ENCODE peak calls at places on chromosomes 7 and 10, in nine cellular contexts. U is Panc1, W is endothelial cell of umbilical vein, D is pancreas, E is HCT116, H is prostate gland, J is neural progenitor cell, M is dorsolateral prefrontal cortex, Z is brain microvascular endothelial cell. C is an unnamed sample. For H3K27me3, the result is how much of the 10 kb centered on the place peaks cover.

GRCh38 chr10:93074137-93074596 is 474 bp downstream of the CYP26A1 start:
- DNase-seq in U (no peak), W (no peak), D (no peak), E (no peak), H (peak), J (peak), M (no peak), Z (no peak), C (no peak)

GRCh38 chr10:32379314-32379949 is 32.5 kb upstream of the EPC1 start:
- DNase-seq in U (no peak), W (peak), D (no peak), E (peak), H (peak), J (peak), M (no peak), Z (peak), C (no peak)

GRCh38 chr7:155207335-155208002 is 90.2 kb upstream of the INSIG1 start:
- DNase-seq in U (no peak), W (no peak), D (no peak), E (no peak), H (no peak), J (no peak), M (no peak), Z (no peak), C (no peak)

GRCh38 chr7:28865494-28866257 is 92.5 kb downstream of the TRIL start:
- DNase-seq in U (no peak), W (no peak), D (no peak), E (no peak), H (no peak), J (no peak), M (no peak), Z (peak), C (no peak)

GRCh38 chr10:85741626-85742300 is 624.8 kb downstream of the GRID1 start:
- DNase-seq in U (peak), W (no peak), D (no peak), E (no peak), H (no peak), J (no peak), M (no peak), Z (no peak), C (no peak)

GRCh38 chr10:28841625-28842024 is 164.3 kb downstream of the BAMBI start:
- DNase-seq in U (no peak), W (no peak), D (no peak), E (no peak), H (no peak), J (no peak), M (no peak), Z (peak), C (no peak)

GRCh38 chr10:24382596-24382978 is 173.6 kb downstream of the KIAA1217 start:
- DNase-seq in U (no peak), W (no peak), D (no peak), E (no peak), H (no peak), J (no peak), M (no peak), Z (peak), C (no peak)

GRCh38 chr7:39744620-39745019 is 121.2 kb downstream of the RALA start:
- DNase-seq in U (no peak), W (no peak), D (no peak), E (no peak), H (no peak), J (no peak), M (no peak), Z (no peak), C (no peak)

GRCh38 chr7:104196161-104196560 is 11.7 kb downstream of the ORC5 start:
- DNase-seq in U (no peak), W (peak), D (no peak), E (no peak), H (no peak), J (no peak), M (no peak), Z (no peak), C (no peak)

GRCh38 chr10:86262671-86263165 is 103.9 kb downstream of the GRID1 start:
- DNase-seq in U (no peak), W (no peak), D (no peak), E (no peak), H (no peak), J (peak), M (peak), Z (no peak), C (no peak)

GRCh38 chr7:2734761-2735571 is 47.0 kb downstream of the AMZ1 start:
- DNase-seq in U (no peak), W (peak), D (peak), E (no peak), H (no peak), J (no peak), M (peak), Z (no peak), C (no peak)

GRCh38 chr7:133233142-133233541 is 19.7 kb upstream of the EXOC4 start:
- DNase-seq in U (no peak), W (no peak), D (no peak), E (no peak), H (no peak), J (peak), M (no peak), Z (no peak), C (no peak)

GRCh38 chr7:99563650-99564049 is 5.2 kb downstream of the ZNF655 start:
- DNase-seq in U (no peak), W (no peak), D (no peak), E (no peak), H (no peak), J (no peak), M (no peak), Z (peak), C (peak)

GRCh38 chr7:95777266-95777665 is 4.9 kb downstream of the DYNC1I1 start:
- DNase-seq in U (no peak), W (no peak), D (no peak), E (no peak), H (no peak), J (no peak), M (no peak), Z (no peak), C (no peak)

GRCh38 chr7:106504620-106505019 is 156.3 kb downstream of the CCDC71L start:
- DNase-seq in U (no peak), W (no peak), D (no peak), E (no peak), H (no peak), J (no peak), M (no peak), Z (peak), C (no peak)

GRCh38 chr10:73247509-73248258 is 629 bp upstream of the DNAJC9 start:
- DNase-seq in U (no peak), W (no peak), D (no peak), E (no peak), H (no peak), J (no peak), M (no peak), Z (no peak), C (peak)

GRCh38 chr10:81498152-81498551 is 376.8 kb upstream of the NRG3 start:
- DNase-seq in U (no peak), W (no peak), D (no peak), E (no peak), H (no peak), J (no peak), M (no peak), Z (no peak), C (no peak)

GRCh38 chr7:105141068-105141467 is 127.1 kb downstream of the KMT2E start:
- DNase-seq in U (no peak), W (peak), D (no peak), E (peak), H (no peak), J (peak), M (no peak), Z (peak), C (peak)

GRCh38 chr7:31373337-31374289 is 33.1 kb upstream of the NEUROD6 start:
- DNase-seq in U (peak), W (peak), D (peak), E (peak), H (peak), J (peak), M (no peak), Z (peak), C (no peak)

GRCh38 chr10:60290558-60290957 is 99.1 kb downstream of the ANK3 start:
- DNase-seq in U (no peak), W (no peak), D (no peak), E (no peak), H (no peak), J (peak), M (no peak), Z (no peak), C (no peak)

GRCh38 chr10:124650820-124651401 is 93.3 kb downstream of the FAM53B start:
- DNase-seq in U (no peak), W (no peak), D (no peak), E (no peak), H (no peak), J (no peak), M (no peak), Z (no peak), C (no peak)

GRCh38 chr7:101754432-101755159 is 62.8 kb upstream of the CUX1 start:
- DNase-seq in U (no peak), W (peak), D (no peak), E (no peak), H (no peak), J (no peak), M (no peak), Z (peak), C (no peak)

GRCh38 chr7:143395187-143396149 is 13.2 kb downstream of the EPHA1 start:
- DNase-seq in U (no peak), W (peak), D (peak), E (no peak), H (no peak), J (no peak), M (peak), Z (no peak), C (no peak)

GRCh38 chr7:45884136-45884535 is 4.2 kb upstream of the IGFBP1 start:
- DNase-seq in U (no peak), W (no peak), D (no peak), E (no peak), H (no peak), J (no peak), M (no peak), Z (no peak), C (no peak)

GRCh38 chr10:77513783-77514331 is 123.8 kb downstream of the KCNMA1 start:
- DNase-seq in U (peak), W (no peak), D (peak), E (peak), H (peak), J (peak), M (no peak), Z (peak), C (peak)

GRCh38 chr7:6244021-6244420 is 28.4 kb downstream of the CYTH3 start:
- DNase-seq in U (no peak), W (no peak), D (no peak), E (no peak), H (no peak), J (no peak), M (no peak), Z (no peak), C (no peak)

GRCh38 chr7:1149351-1149794 is 10.6 kb downstream of the ZFAND2A start:
- DNase-seq in U (no peak), W (no peak), D (no peak), E (no peak), H (no peak), J (no peak), M (no peak), Z (no peak), C (no peak)

GRCh38 chr10:17056781-17057191 is 72.8 kb downstream of the CUBN start:
- DNase-seq in U (no peak), W (peak), D (no peak), E (no peak), H (no peak), J (no peak), M (no peak), Z (no peak), C (no peak)

GRCh38 chr10:71090330-71090729 is 122.0 kb upstream of the UNC5B start:
- DNase-seq in U (no peak), W (no peak), D (no peak), E (no peak), H (peak), J (no peak), M (no peak), Z (no peak), C (no peak)

GRCh38 chr7:130921391-130922180 is 187.6 kb upstream of the KLF14 start:
- DNase-seq in U (no peak), W (peak), D (peak), E (no peak), H (peak), J (peak), M (peak), Z (peak), C (peak)

GRCh38 chr10:70729763-70730357 is 55.3 kb downstream of the TBATA start:
- DNase-seq in U (no peak), W (no peak), D (no peak), E (no peak), H (no peak), J (no peak), M (peak), Z (no peak), C (no peak)

GRCh38 chr7:6451224-6451705 is 3.5 kb upstream of the DAGLB start:
- DNase-seq in U (no peak), W (no peak), D (no peak), E (no peak), H (no peak), J (no peak), M (no peak), Z (no peak), C (no peak)

GRCh38 chr7:30888783-30889182 is 22.9 kb upstream of the AQP1 start:
- DNase-seq in U (no peak), W (peak), D (no peak), E (no peak), H (no peak), J (no peak), M (no peak), Z (peak), C (peak)

GRCh38 chr7:101411477-101411954 is 48.8 kb downstream of the COL26A1 start:
- DNase-seq in U (no peak), W (no peak), D (no peak), E (no peak), H (no peak), J (no peak), M (no peak), Z (no peak), C (no peak)

GRCh38 chr10:3624367-3624766 is 160.6 kb downstream of the KLF6 start:
- DNase-seq in U (no peak), W (no peak), D (no peak), E (no peak), H (no peak), J (no peak), M (no peak), Z (peak), C (peak)

GRCh38 chr10:27285093-27285492 is 44.5 kb upstream of the ACBD5 start:
- DNase-seq in U (no peak), W (peak), D (peak), E (peak), H (no peak), J (peak), M (no peak), Z (no peak), C (no peak)

GRCh38 chr10:117312430-117312829 is 62.8 kb downstream of the PDZD8 start:
- DNase-seq in U (no peak), W (no peak), D (no peak), E (no peak), H (no peak), J (no peak), M (no peak), Z (no peak), C (no peak)

GRCh38 chr7:105205592-105206211 is 183.0 kb downstream of the SRPK2 start:
- DNase-seq in U (no peak), W (peak), D (no peak), E (no peak), H (no peak), J (no peak), M (no peak), Z (no peak), C (no peak)

GRCh38 chr10:88209837-88210552 is 346.6 kb downstream of the PTEN start:
- DNase-seq in U (no peak), W (no peak), D (no peak), E (no peak), H (no peak), J (no peak), M (no peak), Z (peak), C (no peak)

GRCh38 chr7:99028261-99028971 is 115.5 kb downstream of the SMURF1 start:
- DNase-seq in U (no peak), W (no peak), D (peak), E (no peak), H (no peak), J (no peak), M (peak), Z (no peak), C (no peak)

DNA sequence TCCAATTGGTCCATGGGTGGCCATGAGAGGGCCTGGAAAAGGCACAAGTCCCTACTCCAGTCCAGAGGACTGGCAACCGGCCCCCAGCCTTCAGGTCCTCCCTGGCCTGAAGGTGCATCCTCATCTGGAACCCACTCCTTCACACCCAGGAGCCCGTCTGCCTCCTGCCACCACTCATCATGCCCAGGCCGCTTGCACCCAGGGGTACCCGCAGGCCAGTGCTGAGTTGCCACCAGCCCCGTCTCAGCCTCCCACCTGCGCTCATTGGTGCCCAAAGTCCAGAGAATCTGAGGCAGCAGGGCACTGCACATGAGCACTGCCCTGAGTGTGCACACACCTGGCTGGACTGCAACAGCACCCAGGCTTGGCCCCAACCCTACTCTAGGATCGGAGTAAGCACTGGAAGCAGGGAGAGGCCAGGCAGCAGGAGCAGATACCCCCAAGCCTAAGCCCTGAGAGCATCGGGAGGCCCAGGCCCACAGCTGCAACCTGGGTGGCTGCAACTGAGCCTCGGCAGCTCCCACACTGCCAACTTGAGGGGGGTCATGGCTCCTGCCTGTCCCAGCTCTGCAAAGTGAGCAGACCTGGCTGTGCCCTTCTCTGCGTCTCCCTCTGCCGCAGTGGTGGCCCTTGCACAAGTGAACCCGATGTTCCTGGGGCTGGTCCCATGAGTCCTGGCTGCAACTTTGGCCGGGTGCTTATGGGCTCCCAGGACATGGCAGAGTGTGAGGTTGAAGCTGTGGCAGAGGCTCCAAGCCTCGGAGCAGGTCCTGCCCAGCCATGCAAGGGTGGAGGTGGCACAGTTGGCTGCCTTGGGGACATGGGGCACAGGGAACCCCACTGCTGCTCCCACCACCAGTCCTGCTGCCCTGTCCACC is 44.3 kb downstream of the TCERG1L start:
- DNase-seq in U (no peak), W (no peak), D (no peak), E (no peak), H (no peak), J (no peak), M (peak), Z (no peak), C (no peak)
- H3K27ac ChIP-seq in U (no peak), W (no peak), D (no peak), E (no peak), H (no peak), J (no peak), M (no peak), Z (no peak), C (no peak)

GRCh38 chr10:78584266-78584665 is 484.5 kb upstream of the ZMIZ1 start:
- DNase-seq in U (no peak), W (no peak), D (no peak), E (no peak), H (no peak), J (no peak), M (no peak), Z (no peak), C (no peak)
- H3K27me3 ChIP-seq in U (under half), W (under half), D (under half), E (under half), H (under half), J (under half), M (under half), Z (under half), C (under half)

GRCh38 chr10:102670871-102671434 is 26.7 kb downstream of the TRIM8 start:
- DNase-seq in U (no peak), W (no peak), D (no peak), E (no peak), H (no peak), J (no peak), M (no peak), Z (no peak), C (no peak)

GRCh38 chr10:102672822-102673200 is 28.5 kb downstream of the TRIM8 start:
- DNase-seq in U (no peak), W (no peak), D (no peak), E (no peak), H (no peak), J (no peak), M (no peak), Z (no peak), C (no peak)

GRCh38 chr10:102669206-102670064 is 25.2 kb downstream of the TRIM8 start:
- DNase-seq in U (no peak), W (no peak), D (peak), E (peak), H (no peak), J (peak), M (no peak), Z (no peak), C (no peak)

GRCh38 chr10:102668312-102669110 is 24.2 kb downstream of the TRIM8 start:
- DNase-seq in U (no peak), W (no peak), D (no peak), E (no peak), H (no peak), J (no peak), M (no peak), Z (no peak), C (no peak)

DNA sequence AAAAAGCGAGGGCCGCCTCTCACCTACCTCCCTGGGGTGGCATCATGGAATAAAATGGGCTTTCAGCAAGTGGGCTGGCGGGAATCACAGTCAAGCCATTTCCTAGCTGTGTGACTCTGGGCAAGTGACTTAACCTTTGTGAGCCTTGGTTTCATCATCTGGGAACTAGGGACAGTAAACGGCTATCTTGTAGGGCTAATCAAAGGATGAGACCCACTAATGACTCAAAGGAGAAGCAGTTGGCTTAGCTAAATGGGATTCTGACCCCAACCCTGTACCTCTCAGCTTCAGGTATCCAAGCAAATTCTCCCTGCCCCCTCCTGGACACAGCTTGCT is 25.8 kb downstream of the TRIM8 start:
- DNase-seq in U (no peak), W (no peak), D (no peak), E (no peak), H (no peak), J (no peak), M (no peak), Z (no peak), C (no peak)
- H3K27ac ChIP-seq in U (no peak), W (no peak), D (peak), E (peak), H (no peak), J (no peak), M (peak), Z (no peak), C (no peak)

GRCh38 chr10:96427291-96427690 is 68.5 kb upstream of the OPALIN start:
- DNase-seq in U (no peak), W (no peak), D (no peak), E (no peak), H (no peak), J (no peak), M (no peak), Z (no peak), C (no peak)
- H3K27me3 ChIP-seq in U (under half), W (under half), D (under half), E (under half), H (under half), J (under half), M (under half), Z (under half), C (under half)

GRCh38 chr10:126090911-126091728 is 194.8 kb downstream of the FANK1 start:
- DNase-seq in U (peak), W (peak), D (no peak), E (no peak), H (no peak), J (no peak), M (no peak), Z (peak), C (peak)

GRCh38 chr10:126087274-126087673 is 190.9 kb downstream of the FANK1 start:
- DNase-seq in U (no peak), W (no peak), D (no peak), E (no peak), H (no peak), J (no peak), M (no peak), Z (no peak), C (no peak)

GRCh38 chr10:126084369-126084768 is 188.0 kb downstream of the FANK1 start:
- DNase-seq in U (no peak), W (no peak), D (no peak), E (no peak), H (no peak), J (no peak), M (no peak), Z (no peak), C (no peak)

GRCh38 chr10:126092806-126093205 is 196.4 kb downstream of the FANK1 start:
- DNase-seq in U (no peak), W (no peak), D (no peak), E (no peak), H (no peak), J (no peak), M (no peak), Z (no peak), C (no peak)

DNA sequence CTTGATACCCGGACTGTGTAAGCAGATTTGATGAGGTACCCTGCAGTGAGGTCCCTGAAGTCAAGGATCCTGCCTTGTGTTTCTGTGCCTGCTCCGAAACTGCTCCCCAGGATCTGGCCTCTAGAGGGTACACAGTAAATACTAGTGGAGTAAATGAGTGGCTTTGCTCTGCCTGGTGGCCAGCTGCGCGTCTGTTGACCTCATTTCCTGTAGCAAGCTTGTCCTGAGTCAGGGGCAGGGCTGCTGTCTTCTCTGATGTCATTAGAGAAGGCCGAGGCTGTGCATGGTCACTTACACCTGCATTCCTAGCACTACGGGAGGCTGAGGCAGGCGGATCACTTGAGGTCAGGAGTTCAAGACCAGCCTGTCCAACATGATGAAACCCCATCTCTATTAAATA is 191.8 kb downstream of the FANK1 start:
- DNase-seq in U (no peak), W (no peak), D (no peak), E (no peak), H (no peak), J (no peak), M (no peak), Z (peak), C (no peak)
- H3K27ac ChIP-seq in U (no peak), W (no peak), D (no peak), E (no peak), H (no peak), J (no peak), M (no peak), Z (no peak), C (no peak)

C was measured in AG04450.